ENCODE peak calls at places on chromosomes 12 and 14, in four cellular contexts. Y is sigmoid colon, C is thyroid gland, E is ovary. H is an unnamed sample.

GRCh38 chr12:54460317-54460935 is 13.0 kb downstream of the GTSF1 start:
- DNase-seq in E (no peak), Y (no peak), C (no peak), H (no peak)

GRCh38 chr12:109458771-109459208 is 18.3 kb downstream of the KCTD10 start:
- DNase-seq in E (no peak), C (no peak), Y (no peak), H (no peak)

GRCh38 chr14:81433378-81433777 is 33.3 kb upstream of the STON2 start:
- DNase-seq in E (no peak), Y (no peak), C (no peak), H (no peak)

GRCh38 chr12:98745578-98746391 is 100.7 kb downstream of the APAF1 start:
- DNase-seq in E (peak), C (peak), Y (no peak), H (no peak)

GRCh38 chr14:45085004-45085403 is 1.1 kb downstream of the PRPF39 start:
- DNase-seq in E (no peak), Y (no peak), C (no peak), H (no peak)

GRCh38 chr12:27333311-27334009 is 824 bp downstream of the BMAL2 start:
- DNase-seq in Y (peak), E (peak), C (peak), H (no peak)

GRCh38 chr12:6963016-6963731 is 7.3 kb downstream of the PHB2 start:
- DNase-seq in E (peak), C (peak), Y (peak), H (peak)

GRCh38 chr14:84108746-84109457 is 1421.0 kb upstream of the FLRT2 start:
- DNase-seq in Y (no peak), C (no peak), E (no peak), H (no peak)

GRCh38 chr14:75806247-75806876 is 145.3 kb downstream of the TTLL5 start:
- DNase-seq in E (no peak), C (no peak), Y (no peak), H (no peak)

GRCh38 chr12:94818970-94819369 is 168.6 kb upstream of the TMCC3 start:
- DNase-seq in Y (no peak), E (no peak), C (no peak), H (no peak)

GRCh38 chr14:75301666-75302325 is 23.2 kb downstream of the FOS start:
- DNase-seq in C (no peak), E (peak), Y (peak), H (peak)

GRCh38 chr12:59624732-59625455 is 29.1 kb downstream of the SLC16A7 start:
- DNase-seq in Y (no peak), C (no peak), E (no peak), H (no peak)

GRCh38 chr12:126936181-126936851 is 1330.7 kb upstream of the TMEM132C start:
- DNase-seq in E (no peak), Y (peak), C (no peak), H (no peak)

GRCh38 chr12:910416-910815 is 39.1 kb downstream of the RAD52 start:
- DNase-seq in E (no peak), Y (no peak), C (no peak), H (no peak)

GRCh38 chr14:105273062-105273461 is 24.7 kb downstream of the BTBD6 start:
- DNase-seq in C (peak), E (no peak), Y (no peak), H (no peak)

GRCh38 chr14:69943084-69943797 is 64.0 kb downstream of the SMOC1 start:
- DNase-seq in C (peak), E (no peak), Y (no peak), H (no peak)

DNA sequence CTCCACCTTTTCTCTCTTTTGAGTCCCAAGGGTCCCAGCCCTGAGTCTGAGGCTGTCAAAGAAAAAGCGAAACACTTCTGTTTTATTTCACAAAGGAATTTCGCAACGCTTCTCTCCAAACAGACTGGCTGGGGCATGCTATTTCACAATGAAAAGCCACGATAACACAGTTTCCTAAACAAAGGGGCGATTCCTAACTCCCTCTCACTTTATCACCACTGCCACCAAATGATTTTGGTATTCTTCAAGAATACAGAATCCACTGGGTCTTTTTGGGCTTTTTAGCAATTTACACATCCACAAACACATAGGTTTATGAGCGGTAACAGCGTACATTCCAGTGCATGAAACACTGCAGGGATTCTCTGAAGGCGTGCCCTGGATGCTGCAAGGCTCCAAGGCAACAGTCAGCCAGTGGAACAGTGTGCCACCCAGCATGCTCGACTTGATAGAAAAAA is 161.2 kb downstream of the DAD1 start:
- DNase-seq in C (peak), E (no peak), Y (peak), H (no peak)
- TF ChIP-seq POLR2A in C (no peak), E (no peak), Y (no peak), H (no peak)

DNA sequence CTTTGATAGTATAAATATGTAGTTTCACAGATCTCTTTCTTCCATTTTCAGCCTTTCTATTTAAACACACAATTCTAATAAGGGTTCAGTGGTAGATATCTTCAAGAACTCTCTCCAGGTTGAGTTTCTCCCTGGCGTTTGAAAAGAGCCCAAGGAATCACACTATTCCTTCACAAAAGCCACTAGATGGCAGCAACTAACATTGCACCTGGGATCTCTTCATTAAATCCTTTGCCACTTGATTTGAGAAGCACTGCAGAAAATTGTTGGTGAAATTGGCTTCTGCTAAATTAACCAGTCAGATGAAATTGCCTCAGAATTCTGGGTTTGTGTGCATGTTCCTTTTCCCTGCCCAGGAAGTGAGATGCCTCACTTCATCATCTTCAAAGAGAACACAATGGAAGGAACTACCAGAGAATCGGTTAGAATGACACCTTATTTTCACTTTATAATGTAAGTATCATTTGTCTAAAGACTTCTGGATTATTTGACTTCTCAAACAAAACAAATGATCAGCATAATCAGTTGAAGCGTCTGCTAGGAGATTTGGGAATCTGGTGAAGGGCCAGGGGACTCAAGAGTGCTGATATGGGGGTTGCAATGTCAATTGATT is 6.8 kb downstream of the CCDC198 start:
- DNase-seq in E (no peak), C (peak), Y (no peak), H (no peak)
- TF ChIP-seq CTCF in E (peak), C (peak), Y (no peak), H (no peak)

GRCh38 chr14:64974563-64974962 is 2.4 kb upstream of the RAB15 start:
- DNase-seq in E (no peak), C (no peak), Y (no peak), H (peak)

GRCh38 chr14:64971452-64971889 is 665 bp downstream of the RAB15 start:
- DNase-seq in E (no peak), Y (no peak), C (no peak), H (no peak)

GRCh38 chr14:64973826-64974225 is 1.7 kb upstream of the RAB15 start:
- DNase-seq in C (no peak), Y (no peak), E (no peak), H (peak)

GRCh38 chr14:64971890-64972785 is at the start of gene RAB15:
- DNase-seq in E (peak), Y (no peak), C (peak), H (no peak)

GRCh38 chr14:64973026-64973442 is 898 bp upstream of the RAB15 start:
- DNase-seq in E (no peak), C (no peak), Y (no peak), H (peak)
- H3K4me3 ChIP-seq in E (no peak), C (no peak), Y (no peak), H (no peak)

GRCh38 chr12:8697476-8698131 is at the start of gene RIMKLB:
- DNase-seq in E (peak), C (peak), Y (peak), H (peak)
- TF ChIP-seq POLR2A in E (peak), C (peak), Y (peak), H (no peak)

GRCh38 chr14:65282909-65283253 is 129.6 kb upstream of the FUT8 start:
- DNase-seq in C (no peak), E (no peak), Y (no peak), H (no peak)

GRCh38 chr14:65281991-65282908 is 130.3 kb upstream of the FUT8 start:
- DNase-seq in C (no peak), Y (no peak), E (no peak), H (no peak)

GRCh38 chr14:65290830-65291229 is 121.7 kb upstream of the FUT8 start:
- DNase-seq in C (no peak), E (no peak), Y (no peak), H (no peak)

GRCh38 chr14:65287264-65288131 is 125.0 kb upstream of the FUT8 start:
- DNase-seq in E (no peak), Y (no peak), C (no peak), H (no peak)

GRCh38 chr14:65286443-65286842 is 126.1 kb upstream of the FUT8 start:
- DNase-seq in E (no peak), Y (no peak), C (no peak), H (no peak)
- TF ChIP-seq CTCF in E (no peak), Y (no peak), C (no peak), H (no peak)

H was measured in lower leg skin.